ENCODE peak calls at places on chromosome 22, in four cellular contexts. D, F, R and J are unnamed samples.

GRCh38 chr22:43015677-43016042 is 711 bp upstream of the PACSIN2 start:
- DNase-seq in D (no peak), R (no peak), F (no peak), J (no peak)

GRCh38 chr22:27872488-27872887 is 46.6 kb downstream of the PITPNB start:
- DNase-seq in D (no peak), R (no peak), F (no peak), J (no peak)

GRCh38 chr22:19519041-19519926 is 4.9 kb downstream of the CLDN5 start:
- DNase-seq in D (no peak), R (no peak), F (no peak), J (no peak)

GRCh38 chr22:33492210-33492651 is 428.0 kb downstream of the LARGE1 start:
- DNase-seq in F (no peak), D (no peak), R (no peak), J (peak; percentile 14)

GRCh38 chr22:16989915-16990314 is 18.1 kb downstream of the GAB4 start:
- DNase-seq in F (peak; percentile 24), R (no peak), D (no peak), J (no peak)

GRCh38 chr22:23548501-23549197 is 31.4 kb downstream of the IGLL1 start:
- DNase-seq in F (no peak), R (no peak), D (no peak), J (no peak)

GRCh38 chr22:49368221-49368975 is 459.3 kb downstream of the BRD1 start:
- DNase-seq in F (no peak), R (no peak), D (no peak), J (peak; percentile 9)

GRCh38 chr22:28329582-28330073 is 350.0 kb downstream of the TTC28 start:
- DNase-seq in F (peak; percentile 84), D (no peak), R (no peak), J (no peak)

GRCh38 chr22:33920927-33921575 is 775 bp upstream of the LARGE1 start:
- DNase-seq in F (peak; percentile 99), R (peak; percentile 40), D (peak; percentile 39), J (peak; percentile 98)

GRCh38 chr22:23684561-23685031 is 6.2 kb upstream of the RGL4 start:
- DNase-seq in F (peak; percentile 3), R (no peak), D (no peak), J (no peak)

GRCh38 chr22:44351685-44352377 is 39.1 kb upstream of the SHISAL1 start:
- DNase-seq in D (no peak), F (peak; percentile 97), R (peak; percentile 82), J (peak; percentile 29)

GRCh38 chr22:19592464-19592863 is 68.3 kb upstream of the CLDN5 start:
- DNase-seq in D (no peak), R (no peak), F (no peak), J (no peak)

GRCh38 chr22:24323233-24323632 is 52.6 kb downstream of the SPECC1L start:
- DNase-seq in D (no peak), F (no peak), R (no peak), J (no peak)

GRCh38 chr22:42757475-42757874 is 36.8 kb upstream of the A4GALT start:
- DNase-seq in F (peak; percentile 64), R (no peak), D (no peak), J (no peak)

GRCh38 chr22:29310863-29311339 is 4.5 kb downstream of the GAS2L1 start:
- DNase-seq in D (no peak), R (peak; percentile 94), F (peak; percentile 99), J (peak; percentile 94)

GRCh38 chr22:27879923-27880322 is 39.1 kb downstream of the PITPNB start:
- DNase-seq in F (peak; percentile 76), R (peak; percentile 54), D (no peak), J (no peak)

GRCh38 chr22:37760152-37760551 is 47.6 kb upstream of the GCAT start:
- DNase-seq in F (no peak), R (no peak), D (no peak), J (no peak)

GRCh38 chr22:45053571-45053970 is 43.8 kb upstream of the PHF21B start:
- DNase-seq in D (no peak), F (no peak), R (no peak), J (no peak)

GRCh38 chr22:27842994-27843431 is 41.5 kb upstream of the MN1 start:
- DNase-seq in F (peak; percentile 47), R (no peak), D (no peak), J (no peak)

GRCh38 chr22:35921777-35922176 is 106.8 kb downstream of the RBFOX2 start:
- DNase-seq in R (peak; percentile 91), D (no peak), F (peak; percentile 95), J (peak; percentile 72)

GRCh38 chr22:46686221-46686872 is 51.7 kb downstream of the CERK start:
- DNase-seq in D (no peak), R (no peak), F (no peak), J (peak; percentile 41)

GRCh38 chr22:46108564-46109473 is 41.5 kb upstream of the PPARA start:
- DNase-seq in D (no peak), R (peak; percentile 35), F (peak; percentile 78), J (no peak)

GRCh38 chr22:34475886-34476285 is 555.6 kb upstream of the LARGE1 start:
- DNase-seq in D (no peak), R (no peak), F (no peak), J (no peak)

GRCh38 chr22:27639180-27640086 is 162.1 kb downstream of the MN1 start:
- DNase-seq in F (no peak), D (no peak), R (no peak), J (no peak)

GRCh38 chr22:47163481-47163875 is 401.0 kb downstream of the TBC1D22A start:
- DNase-seq in D (no peak), R (no peak), F (no peak), J (no peak)

GRCh38 chr22:25060522-25061071 is 108.1 kb downstream of the KIAA1671 start:
- DNase-seq in F (no peak), D (no peak), R (no peak), J (no peak)

GRCh38 chr22:26894766-26895485 is 237.5 kb downstream of the MIAT start:
- DNase-seq in D (no peak), F (peak; percentile 95), R (peak; percentile 89), J (peak; percentile 53)

GRCh38 chr22:46107753-46108563 is 42.4 kb upstream of the PPARA start:
- DNase-seq in D (no peak), R (no peak), F (peak; percentile 56), J (no peak)